ENCODE peak calls at places on chromosomes 13 and 19, in seven cellular contexts. Q is left ventricle myocardium inferior, S is progenitor cell of endocrine pancreas, G is HFFc6, F is AML-193, A is NCI-H1694 treated with DMSO at 0.1 percent for 48 hours, B is NCI-H2227 treated with DMSO at 0.1 percent for 48 hours. V is an unnamed sample.

GRCh38 chr19:3006075-3006767 is 22.9 kb downstream of the TLE2 start:
- DNase-seq in Q (no peak), S (no peak), G (no peak), F (no peak), A (no peak), B (no peak), V (no peak)

GRCh38 chr13:25662516-25662915 is 290.7 kb downstream of the ATP8A2 start:
- DNase-seq in Q (no peak), S (no peak), G (no peak), F (no peak), A (no peak), B (no peak), V (no peak)

GRCh38 chr13:113207890-113208423 is 512 bp downstream of the PCID2 start:
- DNase-seq in Q (peak; percentile 35), S (peak; percentile 25), G (peak; percentile 45), F (peak; percentile 21), A (no peak), B (no peak), V (no peak)

GRCh38 chr13:99941911-99942310 is 29.7 kb downstream of the ZIC5 start:
- DNase-seq in Q (no peak), S (no peak), G (no peak), F (no peak), A (no peak), B (no peak), V (no peak)

GRCh38 chr19:52922841-52923781 is at the start of gene ZNF888:
- DNase-seq in Q (peak; percentile 89), S (peak; percentile 85), G (peak; percentile 74), F (peak; percentile 83), A (no peak), B (peak; percentile 91), V (peak; percentile 67)

GRCh38 chr13:98466634-98467236 is 110.2 kb downstream of the STK24 start:
- DNase-seq in Q (no peak), S (peak; percentile 37), G (peak; percentile 49), F (peak; percentile 20), A (peak; percentile 57), B (no peak), V (no peak)

GRCh38 chr13:57666131-57666530 is 34.6 kb downstream of the PCDH17 start:
- DNase-seq in Q (no peak), S (no peak), G (no peak), F (no peak), A (no peak), B (no peak), V (no peak)

GRCh38 chr19:45492627-45493470 is 4.0 kb downstream of the RTN2 start:
- DNase-seq in Q (peak; percentile 63), S (no peak), G (peak; percentile 85), F (no peak), A (no peak), B (no peak), V (no peak)

V was measured in DMS 273 treated with DMSO at 0.1 percent for 48 hours.